ENCODE peak calls at places on chromosomes 1 and 21, in nine cellular contexts. One of them, this sample, is unnamed.

GRCh38 chr1:36307601-36308330 is 1.6 kb downstream of the SH3D21 start:
- DNase-seq in cardiac fibroblast: no peak
- DNase-seq in body of pancreas: no peak
- DNase-seq in MM.1S: no peak
- DNase-seq in suprapubic skin: peak; percentile 65
- DNase-seq in mucosa of descending colon: peak; percentile 19
- DNase-seq in kidney: peak; percentile 73
- DNase-seq in SK-N-SH: no peak
- DNase-seq in endodermal cell: no peak
- DNase-seq in this sample: no peak

GRCh38 chr1:222769968-222770620 is 33.1 kb downstream of the FAM177B start:
- DNase-seq in cardiac fibroblast: peak; percentile 60
- DNase-seq in body of pancreas: no peak
- DNase-seq in MM.1S: no peak
- DNase-seq in suprapubic skin: no peak
- DNase-seq in mucosa of descending colon: no peak
- DNase-seq in kidney: no peak
- DNase-seq in SK-N-SH: no peak
- DNase-seq in endodermal cell: no peak
- DNase-seq in this sample: no peak

GRCh38 chr1:6300342-6301141 is 39.6 kb upstream of the GPR153 start:
- DNase-seq in cardiac fibroblast: no peak
- DNase-seq in body of pancreas: no peak
- DNase-seq in MM.1S: no peak
- DNase-seq in suprapubic skin: no peak
- DNase-seq in mucosa of descending colon: peak; percentile 59
- DNase-seq in kidney: no peak
- DNase-seq in SK-N-SH: no peak
- DNase-seq in endodermal cell: no peak
- DNase-seq in this sample: no peak

GRCh38 chr1:39933956-39934941 is 20.7 kb upstream of the MFSD2A start:
- DNase-seq in cardiac fibroblast: peak; percentile 97
- DNase-seq in body of pancreas: peak; percentile 84
- DNase-seq in MM.1S: no peak
- DNase-seq in suprapubic skin: peak; percentile 94
- DNase-seq in mucosa of descending colon: peak; percentile 86
- DNase-seq in kidney: peak; percentile 91
- DNase-seq in SK-N-SH: no peak
- DNase-seq in endodermal cell: no peak
- DNase-seq in this sample: peak; percentile 88

GRCh38 chr1:168408531-168409242 is 128.0 kb downstream of the TBX19 start:
- DNase-seq in cardiac fibroblast: peak; percentile 13
- DNase-seq in body of pancreas: no peak
- DNase-seq in MM.1S: peak; percentile 19
- DNase-seq in suprapubic skin: no peak
- DNase-seq in mucosa of descending colon: peak; percentile 12
- DNase-seq in kidney: no peak
- DNase-seq in SK-N-SH: no peak
- DNase-seq in endodermal cell: peak; percentile 24
- DNase-seq in this sample: no peak

GRCh38 chr1:170665625-170666024 is 1.7 kb downstream of the PRRX1 start:
- DNase-seq in cardiac fibroblast: peak; percentile 58
- DNase-seq in body of pancreas: no peak
- DNase-seq in MM.1S: no peak
- DNase-seq in suprapubic skin: no peak
- DNase-seq in mucosa of descending colon: no peak
- DNase-seq in kidney: no peak
- DNase-seq in SK-N-SH: no peak
- DNase-seq in endodermal cell: no peak
- DNase-seq in this sample: no peak

GRCh38 chr1:244273845-244274619 is 177.7 kb downstream of the ADSS2 start:
- DNase-seq in cardiac fibroblast: peak; percentile 99
- DNase-seq in body of pancreas: peak; percentile 33
- DNase-seq in MM.1S: no peak
- DNase-seq in suprapubic skin: no peak
- DNase-seq in mucosa of descending colon: peak; percentile 36
- DNase-seq in kidney: no peak
- DNase-seq in SK-N-SH: no peak
- DNase-seq in endodermal cell: peak; percentile 57
- DNase-seq in this sample: peak; percentile 98

GRCh38 chr21:29114765-29115164 is 15.7 kb upstream of the MAP3K7CL start:
- DNase-seq in cardiac fibroblast: peak; percentile 64
- DNase-seq in body of pancreas: no peak
- DNase-seq in MM.1S: no peak
- DNase-seq in suprapubic skin: no peak
- DNase-seq in mucosa of descending colon: no peak
- DNase-seq in kidney: no peak
- DNase-seq in SK-N-SH: no peak
- DNase-seq in endodermal cell: peak; percentile 63
- DNase-seq in this sample: no peak

GRCh38 chr21:40333731-40334130 is 466.5 kb downstream of the PCP4 start:
- DNase-seq in cardiac fibroblast: no peak
- DNase-seq in body of pancreas: no peak
- DNase-seq in MM.1S: no peak
- DNase-seq in suprapubic skin: no peak
- DNase-seq in mucosa of descending colon: no peak
- DNase-seq in kidney: no peak
- DNase-seq in SK-N-SH: no peak
- DNase-seq in endodermal cell: no peak
- DNase-seq in this sample: no peak

GRCh38 chr1:151980287-151981177 is 13.1 kb downstream of the S100A10 start:
- DNase-seq in cardiac fibroblast: peak; percentile 91
- DNase-seq in body of pancreas: no peak
- DNase-seq in MM.1S: no peak
- DNase-seq in suprapubic skin: no peak
- DNase-seq in mucosa of descending colon: peak; percentile 75
- DNase-seq in kidney: peak; percentile 63
- DNase-seq in SK-N-SH: no peak
- DNase-seq in endodermal cell: no peak
- DNase-seq in this sample: peak; percentile 84

GRCh38 chr1:219264557-219264956 is 90.9 kb downstream of the LYPLAL1 start:
- DNase-seq in cardiac fibroblast: no peak
- DNase-seq in body of pancreas: no peak
- DNase-seq in MM.1S: no peak
- DNase-seq in suprapubic skin: no peak
- DNase-seq in mucosa of descending colon: no peak
- DNase-seq in kidney: no peak
- DNase-seq in SK-N-SH: no peak
- DNase-seq in endodermal cell: no peak
- DNase-seq in this sample: no peak

GRCh38 chr1:168835791-168836190 is 106.8 kb upstream of the DPT start:
- DNase-seq in cardiac fibroblast: no peak
- DNase-seq in body of pancreas: no peak
- DNase-seq in MM.1S: no peak
- DNase-seq in suprapubic skin: no peak
- DNase-seq in mucosa of descending colon: no peak
- DNase-seq in kidney: no peak
- DNase-seq in SK-N-SH: no peak
- DNase-seq in endodermal cell: no peak
- DNase-seq in this sample: no peak

GRCh38 chr1:210336362-210336761 is 7.7 kb downstream of the HHAT start:
- DNase-seq in cardiac fibroblast: no peak
- DNase-seq in body of pancreas: no peak
- DNase-seq in MM.1S: no peak
- DNase-seq in suprapubic skin: no peak
- DNase-seq in mucosa of descending colon: no peak
- DNase-seq in kidney: no peak
- DNase-seq in SK-N-SH: no peak
- DNase-seq in endodermal cell: no peak
- DNase-seq in this sample: no peak
- TF ChIP-seq CTCF in cardiac fibroblast: no peak
- TF ChIP-seq CTCF in body of pancreas: no peak
- TF ChIP-seq CTCF in MM.1S: no peak
- TF ChIP-seq CTCF in suprapubic skin: no peak
- TF ChIP-seq CTCF in mucosa of descending colon: no peak
- TF ChIP-seq CTCF in kidney: no peak
- TF ChIP-seq CTCF in SK-N-SH: no peak
- TF ChIP-seq CTCF in endodermal cell: no peak
- TF ChIP-seq CTCF in this sample: no peak

DNA sequence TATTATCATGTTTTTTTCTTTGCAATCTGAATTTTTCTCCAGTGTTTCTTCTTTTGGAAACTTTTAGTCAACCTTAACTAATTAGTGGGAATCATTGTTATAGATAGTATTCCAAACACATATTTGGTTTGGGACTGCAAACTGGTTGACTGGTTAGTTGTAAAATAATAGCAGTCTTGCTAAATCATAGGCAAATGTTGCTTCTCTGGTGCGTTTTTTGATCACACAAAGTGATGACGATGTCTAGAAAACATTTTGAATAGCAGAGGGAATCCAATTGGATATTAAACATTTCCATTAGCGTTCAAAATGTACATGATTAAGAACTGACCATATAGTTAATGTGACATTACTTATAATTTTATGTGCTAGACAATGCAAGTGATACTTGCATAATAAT is 4.5 kb downstream of the DNAJB4 start:
- DNase-seq in cardiac fibroblast: no peak
- DNase-seq in body of pancreas: no peak
- DNase-seq in MM.1S: no peak
- DNase-seq in suprapubic skin: no peak
- DNase-seq in mucosa of descending colon: no peak
- DNase-seq in kidney: no peak
- DNase-seq in SK-N-SH: no peak
- DNase-seq in endodermal cell: no peak
- DNase-seq in this sample: no peak
- H3K4me3 ChIP-seq in cardiac fibroblast: peak overlapping the region; percentile 45
- H3K4me3 ChIP-seq in body of pancreas: no peak overlapping the region
- H3K4me3 ChIP-seq in MM.1S: no peak overlapping the region
- H3K4me3 ChIP-seq in suprapubic skin: no peak overlapping the region
- H3K4me3 ChIP-seq in mucosa of descending colon: no peak overlapping the region
- H3K4me3 ChIP-seq in kidney: peak overlapping the region; percentile 42
- H3K4me3 ChIP-seq in SK-N-SH: peak overlapping the region; percentile 44
- H3K4me3 ChIP-seq in endodermal cell: no peak overlapping the region
- H3K4me3 ChIP-seq in this sample: peak overlapping the region; percentile 32

DNA sequence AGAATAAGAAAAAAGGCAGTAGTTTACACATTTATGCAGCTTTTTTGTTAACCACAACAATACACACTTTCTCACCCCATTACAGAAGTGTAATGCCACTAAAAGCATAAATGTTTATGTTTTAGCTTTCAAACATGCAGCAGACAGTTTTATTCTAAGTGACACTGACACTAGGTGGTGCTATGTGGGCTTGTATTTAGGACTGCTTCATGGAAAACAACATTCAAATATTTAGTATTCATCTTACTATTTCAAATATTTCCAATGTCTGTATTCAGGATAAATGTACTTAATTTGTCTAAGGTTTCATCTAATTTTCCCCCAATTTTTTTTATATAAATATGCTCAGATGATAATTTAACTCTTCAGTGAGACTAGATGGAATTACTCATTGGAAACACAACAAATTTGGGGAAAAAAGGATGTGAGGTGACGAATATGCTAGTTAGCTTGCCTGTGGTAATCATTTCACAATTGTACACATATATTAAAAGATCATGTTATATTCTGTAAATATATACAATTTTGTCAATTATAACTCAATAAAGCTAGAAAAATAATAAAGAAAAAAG is 71.4 kb downstream of the USP1 start:
- DNase-seq in cardiac fibroblast: peak; percentile 75
- DNase-seq in body of pancreas: no peak
- DNase-seq in MM.1S: peak; percentile 47
- DNase-seq in suprapubic skin: no peak
- DNase-seq in mucosa of descending colon: peak; percentile 68
- DNase-seq in kidney: no peak
- DNase-seq in SK-N-SH: peak; percentile 33
- DNase-seq in endodermal cell: no peak
- DNase-seq in this sample: peak; percentile 5
- TF ChIP-seq CTCF in cardiac fibroblast: peak; percentile 60
- TF ChIP-seq CTCF in body of pancreas: no peak
- TF ChIP-seq CTCF in MM.1S: peak; percentile 66
- TF ChIP-seq CTCF in suprapubic skin: peak; percentile 26
- TF ChIP-seq CTCF in mucosa of descending colon: no peak
- TF ChIP-seq CTCF in kidney: peak; percentile 59
- TF ChIP-seq CTCF in SK-N-SH: peak; percentile 75
- TF ChIP-seq CTCF in endodermal cell: peak; percentile 82
- TF ChIP-seq CTCF in this sample: peak; percentile 53

GRCh38 chr1:15201849-15202551 is 45.0 kb upstream of the FHAD1 start:
- DNase-seq in cardiac fibroblast: no peak
- DNase-seq in body of pancreas: peak; percentile 90
- DNase-seq in MM.1S: no peak
- DNase-seq in suprapubic skin: no peak
- DNase-seq in mucosa of descending colon: peak; percentile 76
- DNase-seq in kidney: no peak
- DNase-seq in SK-N-SH: no peak
- DNase-seq in endodermal cell: no peak
- DNase-seq in this sample: no peak
- H3K4me3 ChIP-seq in cardiac fibroblast: no peak overlapping the region
- H3K4me3 ChIP-seq in body of pancreas: no peak overlapping the region
- H3K4me3 ChIP-seq in MM.1S: no peak overlapping the region
- H3K4me3 ChIP-seq in suprapubic skin: no peak overlapping the region
- H3K4me3 ChIP-seq in mucosa of descending colon: no peak overlapping the region
- H3K4me3 ChIP-seq in kidney: peak overlapping the region; percentile 35
- H3K4me3 ChIP-seq in SK-N-SH: no peak overlapping the region
- H3K4me3 ChIP-seq in endodermal cell: no peak overlapping the region
- H3K4me3 ChIP-seq in this sample: no peak overlapping the region

GRCh38 chr21:35026617-35027557 is 22.2 kb downstream of the RUNX1 start:
- DNase-seq in cardiac fibroblast: peak; percentile 49
- DNase-seq in body of pancreas: no peak
- DNase-seq in MM.1S: peak; percentile 98
- DNase-seq in suprapubic skin: no peak
- DNase-seq in mucosa of descending colon: peak; percentile 69
- DNase-seq in kidney: peak; percentile 86
- DNase-seq in SK-N-SH: no peak
- DNase-seq in endodermal cell: peak; percentile 74
- DNase-seq in this sample: no peak
- TF ChIP-seq CTCF in cardiac fibroblast: no peak
- TF ChIP-seq CTCF in body of pancreas: no peak
- TF ChIP-seq CTCF in MM.1S: peak; percentile 15
- TF ChIP-seq CTCF in suprapubic skin: no peak
- TF ChIP-seq CTCF in mucosa of descending colon: no peak
- TF ChIP-seq CTCF in kidney: no peak
- TF ChIP-seq CTCF in SK-N-SH: no peak
- TF ChIP-seq CTCF in endodermal cell: no peak
- TF ChIP-seq CTCF in this sample: no peak

DNA sequence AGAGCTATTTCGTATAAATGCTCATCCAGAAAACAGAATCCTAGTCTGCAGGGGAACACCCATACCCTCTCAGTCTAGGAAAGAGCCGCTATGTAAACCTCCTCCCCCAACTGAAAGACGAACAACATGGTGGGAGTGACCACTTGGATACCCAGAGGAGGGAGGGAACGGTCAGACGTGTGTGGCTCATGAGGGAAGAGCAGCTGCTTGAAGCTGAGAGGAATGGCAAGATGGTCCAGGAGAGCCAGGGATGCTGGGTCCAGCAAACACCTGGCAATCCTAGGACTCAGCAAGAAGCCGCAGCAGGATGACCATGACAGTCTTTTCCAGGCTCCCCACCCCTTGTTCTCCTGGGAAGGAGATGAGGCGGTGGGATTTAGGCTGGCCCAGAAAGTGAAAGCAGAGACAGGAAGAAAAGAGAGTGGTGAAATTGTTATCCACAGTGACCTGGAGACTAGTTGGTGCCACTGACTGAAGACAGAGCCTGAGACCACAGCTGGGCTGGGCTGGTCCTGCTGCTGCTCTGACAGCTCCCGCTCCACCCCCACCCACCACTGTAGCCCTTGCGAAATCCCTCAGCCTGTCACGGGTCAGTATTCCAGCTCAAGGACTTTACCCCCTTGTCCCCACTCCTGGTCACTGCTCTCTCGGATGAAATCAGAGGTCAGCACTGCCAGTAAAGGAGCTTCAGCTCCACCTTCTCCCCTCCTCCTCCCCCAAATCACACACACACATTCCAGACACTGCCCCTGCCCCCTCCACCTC is 3.6 kb downstream of the CERS2 start:
- DNase-seq in cardiac fibroblast: peak; percentile 52
- DNase-seq in body of pancreas: peak; percentile 91
- DNase-seq in MM.1S: no peak
- DNase-seq in suprapubic skin: peak; percentile 91
- DNase-seq in mucosa of descending colon: peak; percentile 68
- DNase-seq in kidney: peak; percentile 95
- DNase-seq in SK-N-SH: no peak
- DNase-seq in endodermal cell: peak; percentile 64
- DNase-seq in this sample: no peak
- H3K4me3 ChIP-seq in cardiac fibroblast: no peak overlapping the region
- H3K4me3 ChIP-seq in body of pancreas: no peak overlapping the region
- H3K4me3 ChIP-seq in MM.1S: no peak overlapping the region
- H3K4me3 ChIP-seq in suprapubic skin: peak overlapping the region; percentile 69
- H3K4me3 ChIP-seq in mucosa of descending colon: no peak overlapping the region
- H3K4me3 ChIP-seq in kidney: peak overlapping the region; percentile 54
- H3K4me3 ChIP-seq in SK-N-SH: no peak overlapping the region
- H3K4me3 ChIP-seq in endodermal cell: peak overlapping the region; percentile 81
- H3K4me3 ChIP-seq in this sample: peak overlapping the region; percentile 13

This sample was measured in AG04449.